ENCODE peak calls at places on chromosomes 3 and 15, in seven cellular contexts. U, F, Q, L, C, V and H are unnamed samples.

GRCh38 chr3:188137062-188137461 is 16.9 kb upstream of the LPP start:
- DNase-seq in U (no peak), F (no peak), Q (no peak), L (no peak), C (no peak), V (no peak), H (no peak)

GRCh38 chr3:72379500-72380187 is 468.6 kb downstream of the SHQ1 start:
- DNase-seq in U (peak), F (no peak), Q (no peak), L (peak), C (no peak), V (peak), H (no peak)

GRCh38 chr15:60392986-60393811 is 4.6 kb downstream of the ANXA2 start:
- DNase-seq in U (peak), F (no peak), Q (peak), L (peak), C (peak), V (peak), H (no peak)

GRCh38 chr3:63462732-63463131 is 184.6 kb downstream of the SYNPR start:
- DNase-seq in U (no peak), F (peak), Q (no peak), L (no peak), C (no peak), V (no peak), H (no peak)

GRCh38 chr15:37086120-37086519 is 14.2 kb downstream of the MEIS2 start:
- DNase-seq in U (no peak), F (no peak), Q (no peak), L (no peak), C (no peak), V (no peak), H (no peak)

GRCh38 chr3:167740961-167741587 is 5.6 kb downstream of the SERPINI1 start:
- DNase-seq in U (peak), F (peak), Q (peak), L (no peak), C (peak), V (peak), H (no peak)

GRCh38 chr15:59817834-59818233 is 128.7 kb upstream of the BNIP2 start:
- DNase-seq in U (no peak), F (no peak), Q (no peak), L (no peak), C (no peak), V (no peak), H (no peak)

GRCh38 chr3:52216585-52217408 is 8.6 kb downstream of the TLR9 start:
- DNase-seq in U (peak), F (no peak), Q (peak), L (peak), C (peak), V (no peak), H (no peak)

GRCh38 chr15:84915011-84915958 is 30.8 kb downstream of the SLC28A1 start:
- DNase-seq in U (peak), F (peak), Q (peak), L (no peak), C (peak), V (peak), H (no peak)

GRCh38 chr3:160921020-160921635 is 165.1 kb downstream of the PPM1L start:
- DNase-seq in U (peak), F (peak), Q (peak), L (peak), C (no peak), V (no peak), H (no peak)

GRCh38 chr15:100713163-100713867 is 110.9 kb downstream of the ASB7 start:
- DNase-seq in U (peak), F (peak), Q (peak), L (peak), C (no peak), V (no peak), H (no peak)

GRCh38 chr3:9659849-9660248 is 10.5 kb downstream of the MTMR14 start:
- DNase-seq in U (no peak), F (no peak), Q (no peak), L (no peak), C (no peak), V (no peak), H (no peak)

GRCh38 chr3:157142315-157142714 is 17.6 kb downstream of the CCNL1 start:
- DNase-seq in U (no peak), F (peak), Q (no peak), L (no peak), C (no peak), V (no peak), H (no peak)

GRCh38 chr15:92149029-92149428 is 244.7 kb upstream of the ST8SIA2 start:
- DNase-seq in U (no peak), F (no peak), Q (no peak), L (no peak), C (no peak), V (no peak), H (no peak)

GRCh38 chr3:119891944-119892721 is 110.2 kb downstream of the NR1I2 start:
- DNase-seq in U (peak), F (peak), Q (peak), L (peak), C (peak), V (peak), H (no peak)

GRCh38 chr3:24722106-24722505 is 227.5 kb upstream of the THRB start:
- DNase-seq in U (no peak), F (no peak), Q (no peak), L (no peak), C (no peak), V (no peak), H (no peak)

GRCh38 chr15:65888998-65889397 is 19.7 kb downstream of the RAB11A start:
- DNase-seq in U (no peak), F (no peak), Q (no peak), L (no peak), C (no peak), V (no peak), H (no peak)

GRCh38 chr15:80978685-80979084 is 10.9 kb downstream of the MESD start:
- DNase-seq in U (peak), F (no peak), Q (peak), L (no peak), C (no peak), V (no peak), H (no peak)

GRCh38 chr3:197309528-197310361 is 11.3 kb upstream of the DLG1 start:
- DNase-seq in U (peak), F (peak), Q (peak), L (no peak), C (no peak), V (no peak), H (peak)